ENCODE peak calls at places on chromosomes 2 and 18, in five cellular contexts. One of them, this sample, is unnamed.

GRCh38 chr2:152407204-152407721 is 72.3 kb downstream of the FMNL2 start:
- DNase-seq in T1000: no peak
- DNase-seq in effector memory CD8-positive, alpha-beta T cell: no peak
- DNase-seq in neural crest cell: peak; percentile 32
- DNase-seq in HEK293T: peak; percentile 60
- DNase-seq in this sample: peak; percentile 64

GRCh38 chr2:205685314-205686230 is 3.3 kb downstream of the NRP2 start:
- DNase-seq in T1000: peak; percentile 47
- DNase-seq in effector memory CD8-positive, alpha-beta T cell: no peak
- DNase-seq in neural crest cell: no peak
- DNase-seq in HEK293T: no peak
- DNase-seq in this sample: no peak

GRCh38 chr2:48347712-48348111 is 182.2 kb upstream of the STON1 start:
- DNase-seq in T1000: no peak
- DNase-seq in effector memory CD8-positive, alpha-beta T cell: no peak
- DNase-seq in neural crest cell: no peak
- DNase-seq in HEK293T: no peak
- DNase-seq in this sample: peak; percentile 35

GRCh38 chr2:199461455-199462166 is 3.9 kb upstream of the SATB2 start:
- DNase-seq in T1000: no peak
- DNase-seq in effector memory CD8-positive, alpha-beta T cell: no peak
- DNase-seq in neural crest cell: no peak
- DNase-seq in HEK293T: no peak
- DNase-seq in this sample: no peak

GRCh38 chr2:148900350-148900749 is 25.3 kb downstream of the KIF5C start:
- DNase-seq in T1000: no peak
- DNase-seq in effector memory CD8-positive, alpha-beta T cell: no peak
- DNase-seq in neural crest cell: no peak
- DNase-seq in HEK293T: no peak
- DNase-seq in this sample: no peak

GRCh38 chr2:38170098-38170497 is 94.1 kb upstream of the CYP1B1 start:
- DNase-seq in T1000: no peak
- DNase-seq in effector memory CD8-positive, alpha-beta T cell: no peak
- DNase-seq in neural crest cell: no peak
- DNase-seq in HEK293T: no peak
- DNase-seq in this sample: no peak

GRCh38 chr2:105557021-105557420 is 158.2 kb upstream of the FHL2 start:
- DNase-seq in T1000: no peak
- DNase-seq in effector memory CD8-positive, alpha-beta T cell: no peak
- DNase-seq in neural crest cell: no peak
- DNase-seq in HEK293T: no peak
- DNase-seq in this sample: no peak

GRCh38 chr2:218329826-218330651 is 26.6 kb upstream of the CATIP start:
- DNase-seq in T1000: no peak
- DNase-seq in effector memory CD8-positive, alpha-beta T cell: no peak
- DNase-seq in neural crest cell: no peak
- DNase-seq in HEK293T: no peak
- DNase-seq in this sample: no peak

GRCh38 chr2:235850771-235851551 is 317.2 kb downstream of the GBX2 start:
- DNase-seq in T1000: no peak
- DNase-seq in effector memory CD8-positive, alpha-beta T cell: no peak
- DNase-seq in neural crest cell: no peak
- DNase-seq in HEK293T: no peak
- DNase-seq in this sample: no peak

GRCh38 chr2:121285077-121285449 is at the start of gene TFCP2L1:
- DNase-seq in T1000: no peak
- DNase-seq in effector memory CD8-positive, alpha-beta T cell: peak; percentile 11
- DNase-seq in neural crest cell: no peak
- DNase-seq in HEK293T: peak; percentile 68
- DNase-seq in this sample: no peak

GRCh38 chr2:83874712-83875430 is 584.2 kb downstream of the SUCLG1 start:
- DNase-seq in T1000: no peak
- DNase-seq in effector memory CD8-positive, alpha-beta T cell: no peak
- DNase-seq in neural crest cell: no peak
- DNase-seq in HEK293T: no peak
- DNase-seq in this sample: no peak

GRCh38 chr18:55097406-55098170 is 138.3 kb upstream of the CCDC68 start:
- DNase-seq in T1000: no peak
- DNase-seq in effector memory CD8-positive, alpha-beta T cell: no peak
- DNase-seq in neural crest cell: no peak
- DNase-seq in HEK293T: peak; percentile 8
- DNase-seq in this sample: no peak

GRCh38 chr2:28620371-28620793 is 124.5 kb downstream of the PLB1 start:
- DNase-seq in T1000: no peak
- DNase-seq in effector memory CD8-positive, alpha-beta T cell: no peak
- DNase-seq in neural crest cell: no peak
- DNase-seq in HEK293T: no peak
- DNase-seq in this sample: no peak

GRCh38 chr18:24446453-24446852 is 14.0 kb upstream of the HRH4 start:
- DNase-seq in T1000: no peak
- DNase-seq in effector memory CD8-positive, alpha-beta T cell: no peak
- DNase-seq in neural crest cell: no peak
- DNase-seq in HEK293T: no peak
- DNase-seq in this sample: no peak

GRCh38 chr2:137992039-137992646 is 27.9 kb downstream of the HNMT start:
- DNase-seq in T1000: no peak
- DNase-seq in effector memory CD8-positive, alpha-beta T cell: no peak
- DNase-seq in neural crest cell: no peak
- DNase-seq in HEK293T: no peak
- DNase-seq in this sample: no peak

GRCh38 chr2:160411167-160411566 is 82.4 kb downstream of the RBMS1 start:
- DNase-seq in T1000: no peak
- DNase-seq in effector memory CD8-positive, alpha-beta T cell: no peak
- DNase-seq in neural crest cell: no peak
- DNase-seq in HEK293T: no peak
- DNase-seq in this sample: peak; percentile 38

GRCh38 chr2:168639501-168639900 is 162.9 kb upstream of the NOSTRIN start:
- DNase-seq in T1000: no peak
- DNase-seq in effector memory CD8-positive, alpha-beta T cell: no peak
- DNase-seq in neural crest cell: no peak
- DNase-seq in HEK293T: no peak
- DNase-seq in this sample: no peak

GRCh38 chr2:55616509-55617159 is 788 bp downstream of the PPP4R3B start:
- DNase-seq in T1000: no peak
- DNase-seq in effector memory CD8-positive, alpha-beta T cell: peak; percentile 43
- DNase-seq in neural crest cell: no peak
- DNase-seq in HEK293T: peak; percentile 28
- DNase-seq in this sample: peak; percentile 35

GRCh38 chr2:8389373-8390108 is 292.3 kb upstream of the ID2 start:
- DNase-seq in T1000: no peak
- DNase-seq in effector memory CD8-positive, alpha-beta T cell: no peak
- DNase-seq in neural crest cell: no peak
- DNase-seq in HEK293T: no peak
- DNase-seq in this sample: no peak

GRCh38 chr2:212863185-212863588 is 288.2 kb downstream of the IKZF2 start:
- DNase-seq in T1000: no peak
- DNase-seq in effector memory CD8-positive, alpha-beta T cell: no peak
- DNase-seq in neural crest cell: no peak
- DNase-seq in HEK293T: peak; percentile 30
- DNase-seq in this sample: no peak

GRCh38 chr18:58967643-58968291 is 103.1 kb downstream of the ZNF532 start:
- DNase-seq in T1000: no peak
- DNase-seq in effector memory CD8-positive, alpha-beta T cell: no peak
- DNase-seq in neural crest cell: no peak
- DNase-seq in HEK293T: no peak
- DNase-seq in this sample: no peak

GRCh38 chr18:61833387-61833786 is 59.4 kb downstream of the RNF152 start:
- DNase-seq in T1000: no peak
- DNase-seq in effector memory CD8-positive, alpha-beta T cell: no peak
- DNase-seq in neural crest cell: no peak
- DNase-seq in HEK293T: no peak
- DNase-seq in this sample: no peak

GRCh38 chr2:120589782-120590608 is 145.7 kb upstream of the GLI2 start:
- DNase-seq in T1000: peak; percentile 20
- DNase-seq in effector memory CD8-positive, alpha-beta T cell: no peak
- DNase-seq in neural crest cell: no peak
- DNase-seq in HEK293T: no peak
- DNase-seq in this sample: no peak

GRCh38 chr2:71797006-71797810 is 343.8 kb downstream of the DYSF start:
- DNase-seq in T1000: no peak
- DNase-seq in effector memory CD8-positive, alpha-beta T cell: no peak
- DNase-seq in neural crest cell: no peak
- DNase-seq in HEK293T: no peak
- DNase-seq in this sample: no peak

GRCh38 chr2:188870289-188870688 is 103.9 kb upstream of the COL3A1 start:
- DNase-seq in T1000: no peak
- DNase-seq in effector memory CD8-positive, alpha-beta T cell: no peak
- DNase-seq in neural crest cell: no peak
- DNase-seq in HEK293T: no peak
- DNase-seq in this sample: no peak

GRCh38 chr2:98394595-98395153 is 48.4 kb downstream of the CNGA3 start:
- DNase-seq in T1000: no peak
- DNase-seq in effector memory CD8-positive, alpha-beta T cell: no peak
- DNase-seq in neural crest cell: no peak
- DNase-seq in HEK293T: no peak
- DNase-seq in this sample: no peak

GRCh38 chr2:196169521-196169920 is 1.9 kb downstream of the STK17B start:
- DNase-seq in T1000: no peak
- DNase-seq in effector memory CD8-positive, alpha-beta T cell: no peak
- DNase-seq in neural crest cell: no peak
- DNase-seq in HEK293T: no peak
- DNase-seq in this sample: no peak

GRCh38 chr2:206160124-206160806 is 570 bp downstream of the EEF1B2 start:
- DNase-seq in T1000: no peak
- DNase-seq in effector memory CD8-positive, alpha-beta T cell: no peak
- DNase-seq in neural crest cell: no peak
- DNase-seq in HEK293T: peak; percentile 44
- DNase-seq in this sample: no peak

GRCh38 chr2:8652774-8653426 is 29.0 kb upstream of the ID2 start:
- DNase-seq in T1000: no peak
- DNase-seq in effector memory CD8-positive, alpha-beta T cell: no peak
- DNase-seq in neural crest cell: no peak
- DNase-seq in HEK293T: no peak
- DNase-seq in this sample: no peak

GRCh38 chr2:86280191-86280667 is 57.2 kb downstream of the REEP1 start:
- DNase-seq in T1000: no peak
- DNase-seq in effector memory CD8-positive, alpha-beta T cell: no peak
- DNase-seq in neural crest cell: no peak
- DNase-seq in HEK293T: no peak
- DNase-seq in this sample: no peak

GRCh38 chr2:101440127-101440738 is 34.7 kb downstream of the RFX8 start:
- DNase-seq in T1000: no peak
- DNase-seq in effector memory CD8-positive, alpha-beta T cell: no peak
- DNase-seq in neural crest cell: no peak
- DNase-seq in HEK293T: no peak
- DNase-seq in this sample: no peak

GRCh38 chr18:47772374-47773248 is 157.8 kb downstream of the SMAD2 start:
- DNase-seq in T1000: peak; percentile 34
- DNase-seq in effector memory CD8-positive, alpha-beta T cell: peak; percentile 44
- DNase-seq in neural crest cell: peak; percentile 43
- DNase-seq in HEK293T: peak; percentile 70
- DNase-seq in this sample: no peak

GRCh38 chr2:1680222-1681016 is 63.9 kb downstream of the PXDN start:
- DNase-seq in T1000: no peak
- DNase-seq in effector memory CD8-positive, alpha-beta T cell: no peak
- DNase-seq in neural crest cell: no peak
- DNase-seq in HEK293T: no peak
- DNase-seq in this sample: no peak

GRCh38 chr2:69149631-69150215 is 136.7 kb downstream of the ANTXR1 start:
- DNase-seq in T1000: peak; percentile 51
- DNase-seq in effector memory CD8-positive, alpha-beta T cell: no peak
- DNase-seq in neural crest cell: no peak
- DNase-seq in HEK293T: peak; percentile 14
- DNase-seq in this sample: no peak

GRCh38 chr2:3211256-3211970 is 166.2 kb downstream of the EIPR1 start:
- DNase-seq in T1000: no peak
- DNase-seq in effector memory CD8-positive, alpha-beta T cell: no peak
- DNase-seq in neural crest cell: no peak
- DNase-seq in HEK293T: no peak
- DNase-seq in this sample: no peak

GRCh38 chr2:19810637-19811036 is 91.1 kb downstream of the TTC32 start:
- DNase-seq in T1000: no peak
- DNase-seq in effector memory CD8-positive, alpha-beta T cell: no peak
- DNase-seq in neural crest cell: no peak
- DNase-seq in HEK293T: no peak
- DNase-seq in this sample: no peak

GRCh38 chr18:13712400-13713131 is 13.8 kb downstream of the FAM210A start:
- DNase-seq in T1000: no peak
- DNase-seq in effector memory CD8-positive, alpha-beta T cell: no peak
- DNase-seq in neural crest cell: no peak
- DNase-seq in HEK293T: no peak
- DNase-seq in this sample: no peak

GRCh38 chr2:11228692-11229091 is 73.4 kb downstream of the SLC66A3 start:
- DNase-seq in T1000: no peak
- DNase-seq in effector memory CD8-positive, alpha-beta T cell: no peak
- DNase-seq in neural crest cell: no peak
- DNase-seq in HEK293T: no peak
- DNase-seq in this sample: no peak